ENCODE peak calls at places on chromosomes 13 and 19, in five cellular contexts. F is neural progenitor cell, V is SJSA1, B is vagina, Y is DND-41. T is an unnamed sample. For H3K9me3 and H3K36me3, the result is how much of the 10 kb centered on the place peaks cover.

GRCh38 chr13:77065456-77066147 is 38.6 kb upstream of the FBXL3 start:
- DNase-seq in B (no peak), Y (no peak), V (no peak), F (no peak), T (no peak)

GRCh38 chr19:15836345-15836594 is 20.8 kb upstream of the OR10H1 start:
- DNase-seq in B (no peak), V (no peak), F (no peak), Y (no peak), T (no peak)

GRCh38 chr19:55640043-55640576 is 692 bp upstream of the ZNF580 start:
- DNase-seq in F (peak), V (no peak), Y (no peak), B (no peak), T (no peak)

GRCh38 chr13:50080158-50080855 is 65.1 kb downstream of the KCNRG start:
- DNase-seq in F (peak), B (no peak), Y (peak), V (peak), T (peak)

GRCh38 chr19:7831452-7831851 is 1.4 kb downstream of the EVI5L start:
- DNase-seq in Y (no peak), F (peak), V (no peak), B (no peak), T (peak)

GRCh38 chr13:18962168-18962734 is 219.4 kb downstream of the TUBA3C start:
- DNase-seq in Y (no peak), B (no peak), F (no peak), V (no peak), T (no peak)

GRCh38 chr19:2661615-2662014 is 40.9 kb downstream of the GNG7 start:
- DNase-seq in B (no peak), Y (peak), F (no peak), V (no peak), T (peak)

GRCh38 chr19:2252481-2253105 is 3.5 kb downstream of the AMH start:
- DNase-seq in V (no peak), Y (no peak), B (no peak), F (peak), T (no peak)

GRCh38 chr19:48868196-48868886 is at the start of gene PLEKHA4:
- DNase-seq in F (peak), V (peak), B (no peak), Y (no peak), T (peak)

GRCh38 chr19:45581576-45581975 is 3.0 kb downstream of the OPA3 start:
- DNase-seq in F (no peak), V (no peak), Y (no peak), B (no peak), T (no peak)

GRCh38 chr19:2811221-2811722 is 8.4 kb upstream of the ZNF554 start:
- DNase-seq in V (no peak), B (no peak), F (no peak), Y (no peak), T (no peak)

GRCh38 chr13:34044660-34045080 is 226.7 kb downstream of the RFC3 start:
- DNase-seq in V (peak), F (no peak), B (no peak), Y (no peak), T (no peak)

GRCh38 chr19:36488816-36489138 is 584 bp downstream of the ZNF566 start:
- DNase-seq in Y (peak), V (no peak), F (peak), B (no peak), T (peak)

GRCh38 chr13:111917901-111918300 is 149.0 kb upstream of the SOX1 start:
- DNase-seq in Y (no peak), V (no peak), B (no peak), F (no peak), T (no peak)

GRCh38 chr13:103471896-103472295 is 405.7 kb upstream of the SLC10A2 start:
- DNase-seq in V (no peak), B (no peak), Y (no peak), F (peak), T (no peak)

GRCh38 chr13:77919351-77920294 is 992 bp upstream of the EDNRB start:
- DNase-seq in V (no peak), B (no peak), Y (no peak), F (peak), T (no peak)

GRCh38 chr13:79709526-79709925 is 228.6 kb downstream of the NDFIP2 start:
- DNase-seq in B (no peak), Y (no peak), V (no peak), F (no peak), T (no peak)

GRCh38 chr13:102484329-102484728 is 82.5 kb upstream of the FGF14 start:
- DNase-seq in V (no peak), Y (no peak), B (no peak), F (peak), T (no peak)

GRCh38 chr13:24360106-24360505 is 50.7 kb downstream of the C1QTNF9 start:
- DNase-seq in V (no peak), B (no peak), F (no peak), Y (no peak), T (no peak)

GRCh38 chr13:112910616-112911280 is 58.3 kb upstream of the MCF2L start:
- DNase-seq in B (no peak), F (no peak), Y (no peak), V (no peak), T (no peak)

GRCh38 chr19:46420056-46420455 is 6.7 kb upstream of the CCDC8 start:
- DNase-seq in F (no peak), V (no peak), Y (no peak), B (no peak), T (no peak)

DNA sequence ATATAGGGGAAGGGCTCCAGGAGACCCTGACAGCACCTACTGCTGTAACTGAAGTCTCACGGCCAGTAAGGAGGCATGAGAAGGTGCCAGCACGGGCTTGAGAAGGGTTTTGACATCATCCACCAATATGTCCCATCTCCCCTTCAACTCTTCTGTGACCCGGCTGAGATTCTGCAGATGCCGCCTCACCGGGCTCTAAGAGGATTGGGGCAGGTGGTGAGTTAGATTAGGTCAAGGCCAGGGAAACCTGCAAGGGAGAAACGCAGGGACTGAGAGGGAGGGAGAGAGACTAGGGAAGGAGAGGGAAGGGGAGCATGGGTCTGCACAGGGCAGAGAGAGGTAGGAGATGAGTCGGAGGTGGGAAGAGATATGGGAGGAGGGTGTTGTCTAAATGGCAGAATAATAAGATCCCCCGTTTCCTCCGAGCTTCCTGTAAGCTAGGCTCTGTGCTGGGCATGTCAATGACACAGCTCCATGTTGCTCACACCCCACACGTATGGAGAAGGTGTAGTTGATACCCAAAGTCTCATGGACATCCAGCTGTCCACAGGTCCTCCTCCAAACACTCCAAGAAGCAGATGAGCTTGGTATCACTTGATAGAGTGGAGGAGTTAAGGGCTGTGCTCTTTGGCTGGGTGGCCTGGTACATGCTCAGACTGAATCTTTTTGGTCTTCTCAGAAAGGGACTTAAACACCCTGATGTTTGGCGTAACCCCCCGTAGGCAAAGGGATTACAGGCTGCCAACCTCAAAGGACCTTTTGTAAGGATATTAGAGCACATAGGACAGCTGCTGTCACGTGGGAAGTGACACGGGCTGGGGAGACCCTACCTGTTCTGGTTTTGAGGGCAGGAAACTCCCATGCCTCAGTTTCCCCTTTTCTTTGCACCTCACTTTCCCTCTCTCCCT is 6.1 kb downstream of the TPRX1 start:
- DNase-seq in F (no peak), V (no peak), B (no peak), Y (no peak), T (no peak)
- H3K9me3 ChIP-seq in F (under half), V (under half), B (under half), Y (under half), T (under half)

DNA sequence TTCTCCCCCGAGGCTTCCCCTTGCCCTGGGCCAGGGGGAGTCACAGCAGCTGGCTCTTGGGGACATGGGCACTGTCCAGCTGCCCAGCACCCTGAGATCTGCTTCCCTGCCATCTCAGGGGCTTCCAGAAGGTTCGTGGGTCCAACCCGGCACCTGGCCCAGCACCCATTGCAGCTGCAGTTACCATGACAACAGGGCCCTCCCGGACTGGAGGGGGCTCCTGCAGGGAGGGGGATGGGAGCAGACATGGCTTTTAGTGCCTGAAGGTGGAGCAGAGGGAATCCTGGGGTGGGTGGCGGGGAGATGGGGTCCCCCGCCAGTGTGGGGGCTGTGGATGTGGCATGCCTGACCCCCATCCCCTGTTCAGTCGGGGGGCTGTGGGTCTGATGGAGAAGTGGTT is 14.7 kb downstream of the PIN1 start:
- DNase-seq in F (no peak), B (no peak), Y (no peak), V (no peak), T (no peak)
- H3K36me3 ChIP-seq in F (under half), B (under half), Y (half or more), V (half or more), T (under half)

GRCh38 chr19:9615828-9616227 is 5.2 kb downstream of the ZNF561 start:
- DNase-seq in V (no peak), Y (no peak), B (no peak), F (no peak), T (no peak)

GRCh38 chr19:9608912-9609311 is 12.1 kb downstream of the ZNF561 start:
- DNase-seq in Y (no peak), F (no peak), V (no peak), B (no peak), T (no peak)

GRCh38 chr19:9610484-9611113 is 10.4 kb downstream of the ZNF561 start:
- DNase-seq in F (no peak), Y (no peak), V (no peak), B (no peak), T (no peak)
- H3K9me3 ChIP-seq in F (under half), Y (under half), V (under half), B (half or more), T (under half)

DNA sequence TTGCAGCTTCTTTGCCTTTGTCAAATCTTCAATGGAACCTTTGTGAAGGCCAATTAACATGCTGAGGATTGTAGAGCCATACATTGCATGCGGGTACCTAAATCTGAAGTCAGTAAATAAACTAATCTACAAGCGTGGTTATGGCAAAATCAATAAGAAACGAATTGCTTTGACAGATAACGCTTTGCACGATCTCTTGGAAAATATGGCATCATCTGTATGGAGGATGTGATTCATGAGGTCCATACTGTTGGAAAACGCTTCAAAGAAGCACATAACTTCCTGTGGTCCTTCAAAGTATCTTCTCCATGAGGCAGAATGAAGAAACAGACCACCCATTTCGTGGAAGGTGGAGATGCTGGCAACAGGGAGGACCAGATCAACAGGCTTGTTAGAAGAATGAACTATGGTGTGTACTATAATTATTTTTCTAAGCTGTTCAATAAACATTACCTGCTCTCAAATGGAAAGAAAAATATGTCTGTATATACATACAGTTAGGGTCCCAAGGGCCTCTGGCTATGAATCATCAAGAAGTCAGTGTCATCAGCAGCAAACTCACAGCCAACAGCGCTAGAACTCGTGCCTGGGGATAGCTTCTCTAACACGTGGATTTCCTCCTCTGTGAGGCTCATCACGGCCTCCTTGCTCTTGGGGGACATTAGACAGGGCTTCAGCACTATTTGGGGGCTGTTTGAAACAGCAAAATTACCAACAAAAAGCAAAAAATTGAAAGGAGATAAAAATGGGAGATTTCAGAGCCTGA is 2.9 kb upstream of the CD70 start:
- DNase-seq in B (no peak), Y (no peak), V (peak), F (no peak), T (no peak)
- H3K36me3 ChIP-seq in B (under half), Y (under half), V (under half), F (under half), T (under half)

T was measured in HAP-1.